ENCODE peak calls at places on chromosomes 3 and 15, in ten cellular contexts. One of them, this sample, is unnamed.
A peak's percentile ranks its signal among the peaks of the same experiment; 100 is the strongest.

GRCh38 chr15:45476395-45476794 is 46.2 kb downstream of the SLC30A4 start:
- DNase-seq in sciatic nerve: no peak
- DNase-seq in germinal center: no peak
- DNase-seq in kidney glomerular epithelial cell: no peak
- DNase-seq in fibroblast of mammary gland: no peak
- DNase-seq in nephron progenitor cell: no peak
- DNase-seq in pancreas: no peak
- DNase-seq in ELR: no peak
- DNase-seq in WTC11: no peak
- DNase-seq in CD4-positive, alpha-beta T cell: no peak
- DNase-seq in this sample: no peak

GRCh38 chr3:150699068-150699635 is 4.6 kb downstream of the ERICH6 start:
- DNase-seq in sciatic nerve: no peak
- DNase-seq in germinal center: no peak
- DNase-seq in kidney glomerular epithelial cell: no peak
- DNase-seq in fibroblast of mammary gland: peak; percentile 45
- DNase-seq in nephron progenitor cell: no peak
- DNase-seq in pancreas: no peak
- DNase-seq in ELR: peak; percentile 78
- DNase-seq in WTC11: no peak
- DNase-seq in CD4-positive, alpha-beta T cell: no peak
- DNase-seq in this sample: peak; percentile 59

GRCh38 chr15:101033801-101034200 is 114.6 kb downstream of the LRRK1 start:
- DNase-seq in sciatic nerve: no peak
- DNase-seq in germinal center: no peak
- DNase-seq in kidney glomerular epithelial cell: no peak
- DNase-seq in fibroblast of mammary gland: no peak
- DNase-seq in nephron progenitor cell: no peak
- DNase-seq in pancreas: no peak
- DNase-seq in ELR: peak; percentile 14
- DNase-seq in WTC11: no peak
- DNase-seq in CD4-positive, alpha-beta T cell: no peak
- DNase-seq in this sample: no peak

GRCh38 chr3:104604326-104605010 is 762.2 kb upstream of the ALCAM start:
- DNase-seq in sciatic nerve: no peak
- DNase-seq in germinal center: no peak
- DNase-seq in kidney glomerular epithelial cell: peak; percentile 49
- DNase-seq in fibroblast of mammary gland: peak; percentile 46
- DNase-seq in nephron progenitor cell: no peak
- DNase-seq in pancreas: no peak
- DNase-seq in ELR: peak; percentile 61
- DNase-seq in WTC11: no peak
- DNase-seq in CD4-positive, alpha-beta T cell: no peak
- DNase-seq in this sample: peak; percentile 59

GRCh38 chr3:16311960-16312451 is 47.0 kb downstream of the OXNAD1 start:
- DNase-seq in sciatic nerve: no peak
- DNase-seq in germinal center: no peak
- DNase-seq in kidney glomerular epithelial cell: no peak
- DNase-seq in fibroblast of mammary gland: peak; percentile 63
- DNase-seq in nephron progenitor cell: no peak
- DNase-seq in pancreas: no peak
- DNase-seq in ELR: peak; percentile 8
- DNase-seq in WTC11: no peak
- DNase-seq in CD4-positive, alpha-beta T cell: peak; percentile 55
- DNase-seq in this sample: peak; percentile 82

GRCh38 chr3:16484216-16484615 is 29.3 kb downstream of the RFTN1 start:
- DNase-seq in sciatic nerve: no peak
- DNase-seq in germinal center: no peak
- DNase-seq in kidney glomerular epithelial cell: peak; percentile 92
- DNase-seq in fibroblast of mammary gland: peak; percentile 96
- DNase-seq in nephron progenitor cell: no peak
- DNase-seq in pancreas: no peak
- DNase-seq in ELR: peak; percentile 96
- DNase-seq in WTC11: no peak
- DNase-seq in CD4-positive, alpha-beta T cell: no peak
- DNase-seq in this sample: peak; percentile 98

GRCh38 chr3:157077565-157077991 is 82.4 kb downstream of the CCNL1 start:
- DNase-seq in sciatic nerve: peak; percentile 73
- DNase-seq in germinal center: no peak
- DNase-seq in kidney glomerular epithelial cell: no peak
- DNase-seq in fibroblast of mammary gland: peak; percentile 99
- DNase-seq in nephron progenitor cell: peak; percentile 10
- DNase-seq in pancreas: no peak
- DNase-seq in ELR: no peak
- DNase-seq in WTC11: no peak
- DNase-seq in CD4-positive, alpha-beta T cell: no peak
- DNase-seq in this sample: peak; percentile 88

GRCh38 chr3:47009225-47010049 is 30.0 kb downstream of the NBEAL2 start:
- DNase-seq in sciatic nerve: peak; percentile 93
- DNase-seq in germinal center: peak; percentile 96
- DNase-seq in kidney glomerular epithelial cell: peak; percentile 74
- DNase-seq in fibroblast of mammary gland: peak; percentile 88
- DNase-seq in nephron progenitor cell: peak; percentile 87
- DNase-seq in pancreas: peak; percentile 89
- DNase-seq in ELR: peak; percentile 85
- DNase-seq in WTC11: peak; percentile 83
- DNase-seq in CD4-positive, alpha-beta T cell: peak; percentile 37
- DNase-seq in this sample: peak; percentile 88

GRCh38 chr15:69953816-69954215 is 143.9 kb downstream of the TLE3 start:
- DNase-seq in sciatic nerve: no peak
- DNase-seq in germinal center: no peak
- DNase-seq in kidney glomerular epithelial cell: no peak
- DNase-seq in fibroblast of mammary gland: no peak
- DNase-seq in nephron progenitor cell: no peak
- DNase-seq in pancreas: no peak
- DNase-seq in ELR: no peak
- DNase-seq in WTC11: no peak
- DNase-seq in CD4-positive, alpha-beta T cell: no peak
- DNase-seq in this sample: no peak

GRCh38 chr3:21256932-21257331 is 494.1 kb downstream of the ZNF385D start:
- DNase-seq in sciatic nerve: no peak
- DNase-seq in germinal center: no peak
- DNase-seq in kidney glomerular epithelial cell: no peak
- DNase-seq in fibroblast of mammary gland: no peak
- DNase-seq in nephron progenitor cell: no peak
- DNase-seq in pancreas: no peak
- DNase-seq in ELR: no peak
- DNase-seq in WTC11: no peak
- DNase-seq in CD4-positive, alpha-beta T cell: no peak
- DNase-seq in this sample: peak; percentile 59

GRCh38 chr3:161070252-161070930 is 34.8 kb downstream of the B3GALNT1 start:
- DNase-seq in sciatic nerve: no peak
- DNase-seq in germinal center: no peak
- DNase-seq in kidney glomerular epithelial cell: no peak
- DNase-seq in fibroblast of mammary gland: no peak
- DNase-seq in nephron progenitor cell: no peak
- DNase-seq in pancreas: peak; percentile 56
- DNase-seq in ELR: no peak
- DNase-seq in WTC11: no peak
- DNase-seq in CD4-positive, alpha-beta T cell: no peak
- DNase-seq in this sample: no peak

GRCh38 chr3:165742351-165742750 is 94.9 kb downstream of the BCHE start:
- DNase-seq in sciatic nerve: no peak
- DNase-seq in germinal center: no peak
- DNase-seq in kidney glomerular epithelial cell: peak; percentile 21
- DNase-seq in fibroblast of mammary gland: no peak
- DNase-seq in nephron progenitor cell: no peak
- DNase-seq in pancreas: no peak
- DNase-seq in ELR: no peak
- DNase-seq in WTC11: no peak
- DNase-seq in CD4-positive, alpha-beta T cell: no peak
- DNase-seq in this sample: no peak

GRCh38 chr15:75840659-75841058 is 2.6 kb upstream of the UBE2Q2 start:
- DNase-seq in sciatic nerve: no peak
- DNase-seq in germinal center: no peak
- DNase-seq in kidney glomerular epithelial cell: no peak
- DNase-seq in fibroblast of mammary gland: peak; percentile 81
- DNase-seq in nephron progenitor cell: no peak
- DNase-seq in pancreas: no peak
- DNase-seq in ELR: peak; percentile 25
- DNase-seq in WTC11: no peak
- DNase-seq in CD4-positive, alpha-beta T cell: no peak
- DNase-seq in this sample: peak; percentile 84

GRCh38 chr3:146131616-146132410 is 29.2 kb downstream of the PLOD2 start:
- DNase-seq in sciatic nerve: no peak
- DNase-seq in germinal center: no peak
- DNase-seq in kidney glomerular epithelial cell: peak; percentile 72
- DNase-seq in fibroblast of mammary gland: peak; percentile 90
- DNase-seq in nephron progenitor cell: no peak
- DNase-seq in pancreas: no peak
- DNase-seq in ELR: peak; percentile 85
- DNase-seq in WTC11: no peak
- DNase-seq in CD4-positive, alpha-beta T cell: no peak
- DNase-seq in this sample: peak; percentile 89

GRCh38 chr15:80823995-80824394 is 44.8 kb downstream of the CEMIP start:
- DNase-seq in sciatic nerve: no peak
- DNase-seq in germinal center: peak; percentile 65
- DNase-seq in kidney glomerular epithelial cell: no peak
- DNase-seq in fibroblast of mammary gland: no peak
- DNase-seq in nephron progenitor cell: no peak
- DNase-seq in pancreas: no peak
- DNase-seq in ELR: no peak
- DNase-seq in WTC11: no peak
- DNase-seq in CD4-positive, alpha-beta T cell: no peak
- DNase-seq in this sample: no peak

GRCh38 chr3:10471337-10471721 is 34.1 kb downstream of the ATP2B2 start:
- DNase-seq in sciatic nerve: no peak
- DNase-seq in germinal center: no peak
- DNase-seq in kidney glomerular epithelial cell: no peak
- DNase-seq in fibroblast of mammary gland: peak; percentile 1
- DNase-seq in nephron progenitor cell: no peak
- DNase-seq in pancreas: no peak
- DNase-seq in ELR: no peak
- DNase-seq in WTC11: no peak
- DNase-seq in CD4-positive, alpha-beta T cell: no peak
- DNase-seq in this sample: no peak

GRCh38 chr3:16033889-16034687 is 140.4 kb upstream of the GALNT15 start:
- DNase-seq in sciatic nerve: no peak
- DNase-seq in germinal center: no peak
- DNase-seq in kidney glomerular epithelial cell: peak; percentile 80
- DNase-seq in fibroblast of mammary gland: peak; percentile 8
- DNase-seq in nephron progenitor cell: no peak
- DNase-seq in pancreas: no peak
- DNase-seq in ELR: peak; percentile 61
- DNase-seq in WTC11: no peak
- DNase-seq in CD4-positive, alpha-beta T cell: no peak
- DNase-seq in this sample: peak; percentile 57

GRCh38 chr15:101137312-101137940 is 114.4 kb downstream of the CHSY1 start:
- DNase-seq in sciatic nerve: no peak
- DNase-seq in germinal center: no peak
- DNase-seq in kidney glomerular epithelial cell: no peak
- DNase-seq in fibroblast of mammary gland: no peak
- DNase-seq in nephron progenitor cell: no peak
- DNase-seq in pancreas: no peak
- DNase-seq in ELR: no peak
- DNase-seq in WTC11: no peak
- DNase-seq in CD4-positive, alpha-beta T cell: no peak
- DNase-seq in this sample: no peak

GRCh38 chr3:116265976-116266584 is 179.2 kb downstream of the LSAMP start:
- DNase-seq in sciatic nerve: no peak
- DNase-seq in germinal center: no peak
- DNase-seq in kidney glomerular epithelial cell: no peak
- DNase-seq in fibroblast of mammary gland: no peak
- DNase-seq in nephron progenitor cell: no peak
- DNase-seq in pancreas: no peak
- DNase-seq in ELR: no peak
- DNase-seq in WTC11: no peak
- DNase-seq in CD4-positive, alpha-beta T cell: no peak
- DNase-seq in this sample: no peak

GRCh38 chr3:168991813-168992212 is 671.7 kb downstream of the MECOM start:
- DNase-seq in sciatic nerve: no peak
- DNase-seq in germinal center: no peak
- DNase-seq in kidney glomerular epithelial cell: no peak
- DNase-seq in fibroblast of mammary gland: no peak
- DNase-seq in nephron progenitor cell: no peak
- DNase-seq in pancreas: no peak
- DNase-seq in ELR: peak; percentile 9
- DNase-seq in WTC11: no peak
- DNase-seq in CD4-positive, alpha-beta T cell: no peak
- DNase-seq in this sample: peak; percentile 48

GRCh38 chr3:15405448-15406050 is 21.8 kb downstream of the METTL6 start:
- DNase-seq in sciatic nerve: no peak
- DNase-seq in germinal center: peak; percentile 67
- DNase-seq in kidney glomerular epithelial cell: peak; percentile 69
- DNase-seq in fibroblast of mammary gland: peak; percentile 81
- DNase-seq in nephron progenitor cell: no peak
- DNase-seq in pancreas: no peak
- DNase-seq in ELR: peak; percentile 69
- DNase-seq in WTC11: no peak
- DNase-seq in CD4-positive, alpha-beta T cell: no peak
- DNase-seq in this sample: peak; percentile 84

GRCh38 chr3:187714404-187714979 is 12.1 kb upstream of the RTP2 start:
- DNase-seq in sciatic nerve: peak; percentile 77
- DNase-seq in germinal center: peak; percentile 79
- DNase-seq in kidney glomerular epithelial cell: peak; percentile 78
- DNase-seq in fibroblast of mammary gland: peak; percentile 76
- DNase-seq in nephron progenitor cell: peak; percentile 76
- DNase-seq in pancreas: peak; percentile 53
- DNase-seq in ELR: peak; percentile 77
- DNase-seq in WTC11: peak; percentile 81
- DNase-seq in CD4-positive, alpha-beta T cell: peak; percentile 55
- DNase-seq in this sample: peak; percentile 82

GRCh38 chr3:67674055-67674454 is 19.6 kb upstream of the SUCLG2 start:
- DNase-seq in sciatic nerve: no peak
- DNase-seq in germinal center: no peak
- DNase-seq in kidney glomerular epithelial cell: no peak
- DNase-seq in fibroblast of mammary gland: no peak
- DNase-seq in nephron progenitor cell: no peak
- DNase-seq in pancreas: no peak
- DNase-seq in ELR: no peak
- DNase-seq in WTC11: no peak
- DNase-seq in CD4-positive, alpha-beta T cell: no peak
- DNase-seq in this sample: no peak

GRCh38 chr3:36488077-36488789 is 107.9 kb downstream of the STAC start:
- DNase-seq in sciatic nerve: no peak
- DNase-seq in germinal center: no peak
- DNase-seq in kidney glomerular epithelial cell: peak; percentile 73
- DNase-seq in fibroblast of mammary gland: no peak
- DNase-seq in nephron progenitor cell: no peak
- DNase-seq in pancreas: no peak
- DNase-seq in ELR: no peak
- DNase-seq in WTC11: no peak
- DNase-seq in CD4-positive, alpha-beta T cell: no peak
- DNase-seq in this sample: no peak

GRCh38 chr15:66293085-66293418 is 316 bp upstream of the DIS3L start:
- DNase-seq in sciatic nerve: no peak
- DNase-seq in germinal center: no peak
- DNase-seq in kidney glomerular epithelial cell: peak; percentile 46
- DNase-seq in fibroblast of mammary gland: no peak
- DNase-seq in nephron progenitor cell: no peak
- DNase-seq in pancreas: no peak
- DNase-seq in ELR: no peak
- DNase-seq in WTC11: no peak
- DNase-seq in CD4-positive, alpha-beta T cell: no peak
- DNase-seq in this sample: no peak

This sample was measured in fibroblast of the aortic adventitia.